ENCODE peak calls at places on chromosomes 6 and 20, in four cellular contexts. One of them, this sample, is unnamed.

GRCh38 chr20:43853174-43853803 is 61.4 kb upstream of the TOX2 start:
- DNase-seq in nucleus accumbens: no peak
- DNase-seq in substantia nigra: no peak
- DNase-seq in WERI-Rb-1: no peak
- DNase-seq in this sample: no peak

GRCh38 chr6:166257911-166258318 is 50.3 kb downstream of the PRR18 start:
- DNase-seq in nucleus accumbens: no peak
- DNase-seq in substantia nigra: no peak
- DNase-seq in WERI-Rb-1: no peak
- DNase-seq in this sample: no peak

GRCh38 chr20:41161886-41162285 is 24.5 kb downstream of the PLCG1 start:
- DNase-seq in nucleus accumbens: no peak
- DNase-seq in substantia nigra: peak
- DNase-seq in WERI-Rb-1: no peak
- DNase-seq in this sample: no peak

GRCh38 chr6:21240709-21241108 is 352.8 kb upstream of the SOX4 start:
- DNase-seq in nucleus accumbens: no peak
- DNase-seq in substantia nigra: no peak
- DNase-seq in WERI-Rb-1: no peak
- DNase-seq in this sample: no peak

GRCh38 chr6:26235240-26235730 is 129.7 kb upstream of the BTN3A2 start:
- DNase-seq in nucleus accumbens: no peak
- DNase-seq in substantia nigra: no peak
- DNase-seq in WERI-Rb-1: no peak
- DNase-seq in this sample: no peak

GRCh38 chr6:43644940-43645612 is at the start of gene RSPH9:
- DNase-seq in nucleus accumbens: peak
- DNase-seq in substantia nigra: peak
- DNase-seq in WERI-Rb-1: no peak
- DNase-seq in this sample: no peak

GRCh38 chr20:60784321-60784720 is 467.7 kb upstream of the CDH4 start:
- DNase-seq in nucleus accumbens: no peak
- DNase-seq in substantia nigra: no peak
- DNase-seq in WERI-Rb-1: no peak
- DNase-seq in this sample: no peak

GRCh38 chr6:56148488-56149190 is 98.7 kb downstream of the COL21A1 start:
- DNase-seq in nucleus accumbens: no peak
- DNase-seq in substantia nigra: no peak
- DNase-seq in WERI-Rb-1: no peak
- DNase-seq in this sample: no peak

GRCh38 chr20:62636446-62636845 is 5.9 kb upstream of the SLCO4A1 start:
- DNase-seq in nucleus accumbens: no peak
- DNase-seq in substantia nigra: no peak
- DNase-seq in WERI-Rb-1: peak
- DNase-seq in this sample: no peak

GRCh38 chr6:75331134-75331533 is 46.5 kb upstream of the TMEM30A start:
- DNase-seq in nucleus accumbens: no peak
- DNase-seq in substantia nigra: no peak
- DNase-seq in WERI-Rb-1: no peak
- DNase-seq in this sample: no peak

GRCh38 chr6:127641905-127642304 is 64.9 kb downstream of the C6orf58 start:
- DNase-seq in nucleus accumbens: no peak
- DNase-seq in substantia nigra: no peak
- DNase-seq in WERI-Rb-1: peak
- DNase-seq in this sample: no peak

GRCh38 chr20:20333866-20334265 is 34.0 kb upstream of the INSM1 start:
- DNase-seq in nucleus accumbens: no peak
- DNase-seq in substantia nigra: no peak
- DNase-seq in WERI-Rb-1: no peak
- DNase-seq in this sample: no peak

This sample was measured in occipital lobe.